ENCODE peak calls at places on chromosomes 3 and 15, in six cellular contexts. N, V, K, W, Y and A are unnamed samples.

GRCh38 chr15:65177901-65178300 is 7.2 kb downstream of the CLPX start:
- DNase-seq in N (no peak), V (no peak), K (no peak), W (no peak), Y (no peak), A (no peak)

GRCh38 chr15:83830381-83830780 is 176.5 kb downstream of the ADAMTSL3 start:
- DNase-seq in N (no peak), V (no peak), K (no peak), W (no peak), Y (no peak), A (no peak)

GRCh38 chr3:15694628-15695027 is 93.1 kb downstream of the BTD start:
- DNase-seq in N (no peak), V (no peak), K (no peak), W (no peak), Y (no peak), A (no peak)

GRCh38 chr3:38985581-38985980 is 66.2 kb downstream of the SCN11A start:
- DNase-seq in N (no peak), V (no peak), K (no peak), W (no peak), Y (no peak), A (no peak)

GRCh38 chr3:110650752-110651151 is 420.9 kb upstream of the NECTIN3 start:
- DNase-seq in N (no peak), V (no peak), K (no peak), W (no peak), Y (no peak), A (peak)

GRCh38 chr3:178761024-178761423 is 224.8 kb downstream of the KCNMB2 start:
- DNase-seq in N (no peak), V (no peak), K (no peak), W (no peak), Y (no peak), A (no peak)

GRCh38 chr3:39105687-39106063 is 1.8 kb downstream of the GORASP1 start:
- DNase-seq in N (no peak), V (no peak), K (no peak), W (no peak), Y (no peak), A (no peak)

GRCh38 chr15:68431792-68432401 is at the start of gene ITGA11:
- DNase-seq in N (peak), V (peak), K (peak), W (peak), Y (peak), A (no peak)

GRCh38 chr3:69925506-69925905 is 74.0 kb upstream of the SAMMSON start:
- DNase-seq in N (no peak), V (no peak), K (no peak), W (no peak), Y (no peak), A (peak)

GRCh38 chr3:39809995-39810595 is 686 bp downstream of the MYRIP start:
- DNase-seq in N (peak), V (peak), K (no peak), W (no peak), Y (no peak), A (no peak)

GRCh38 chr3:137259709-137260108 is 301.9 kb downstream of the IL20RB start:
- DNase-seq in N (peak), V (peak), K (no peak), W (no peak), Y (no peak), A (no peak)

GRCh38 chr3:129313415-129313982 is 34.8 kb downstream of the HMCES start:
- DNase-seq in N (peak), V (no peak), K (no peak), W (no peak), Y (no peak), A (no peak)

GRCh38 chr15:65631503-65631902 is 9.8 kb downstream of the SLC24A1 start:
- DNase-seq in N (no peak), V (no peak), K (no peak), W (no peak), Y (no peak), A (no peak)

GRCh38 chr15:31032959-31033358 is 41.5 kb upstream of the MTMR10 start:
- DNase-seq in N (no peak), V (no peak), K (no peak), W (no peak), Y (no peak), A (peak)

GRCh38 chr3:180594631-180595348 is 7.2 kb upstream of the TTC14 start:
- DNase-seq in N (no peak), V (peak), K (no peak), W (no peak), Y (no peak), A (peak)

GRCh38 chr15:73927476-73928240 is 1.4 kb downstream of the LOXL1 start:
- DNase-seq in N (peak), V (peak), K (no peak), W (peak), Y (no peak), A (no peak)

GRCh38 chr3:52544937-52545336 is 8.5 kb downstream of the UQCC5 start:
- DNase-seq in N (no peak), V (no peak), K (no peak), W (no peak), Y (no peak), A (no peak)

GRCh38 chr15:80002267-80002666 is 31.3 kb upstream of the BCL2A1 start:
- DNase-seq in N (no peak), V (no peak), K (no peak), W (no peak), Y (no peak), A (no peak)

GRCh38 chr15:78989701-78990248 is 44.9 kb upstream of the CTSH start:
- DNase-seq in N (no peak), V (no peak), K (no peak), W (no peak), Y (no peak), A (no peak)

GRCh38 chr15:93803406-93803805 is 428.0 kb upstream of the MCTP2 start:
- DNase-seq in N (peak), V (peak), K (no peak), W (peak), Y (no peak), A (no peak)

GRCh38 chr3:185968168-185968567 is 30.4 kb upstream of the TRA2B start:
- DNase-seq in N (no peak), V (no peak), K (no peak), W (no peak), Y (no peak), A (no peak)

GRCh38 chr15:69958494-69959134 is 139.1 kb downstream of the TLE3 start:
- DNase-seq in N (peak), V (no peak), K (no peak), W (no peak), Y (no peak), A (no peak)

GRCh38 chr15:91866371-91866905 is 12.9 kb downstream of the SLCO3A1 start:
- DNase-seq in N (no peak), V (no peak), K (peak), W (peak), Y (no peak), A (no peak)

GRCh38 chr15:40354408-40355171 is 3.4 kb upstream of the DISP2 start:
- DNase-seq in N (peak), V (peak), K (no peak), W (no peak), Y (no peak), A (no peak)
- TF ChIP-seq CTCF in N (peak), V (peak), K (no peak), W (peak), Y (no peak), A (peak)

GRCh38 chr3:77475545-77475944 is 435.6 kb downstream of the ROBO2 start:
- DNase-seq in N (no peak), V (no peak), K (no peak), W (no peak), Y (no peak), A (no peak)

DNA sequence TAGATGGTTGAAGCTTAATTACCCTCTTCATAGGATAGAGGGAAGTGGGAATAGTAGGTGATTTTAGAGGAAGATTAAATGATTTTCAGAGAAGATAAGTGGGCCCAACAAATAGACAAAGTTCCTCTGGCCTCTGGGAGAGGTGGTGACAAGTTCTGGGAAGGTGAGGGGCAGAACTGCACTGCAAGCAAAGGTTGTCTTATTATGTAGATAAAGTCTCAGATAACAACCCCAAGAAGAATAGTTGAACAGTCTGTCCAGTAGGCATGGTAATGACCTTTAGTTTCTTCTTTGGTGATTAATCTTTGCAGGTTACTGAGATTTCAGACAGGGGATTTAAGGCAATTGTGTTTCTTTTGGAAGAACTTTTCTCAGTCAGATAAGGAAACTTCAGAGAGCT is 439.1 kb downstream of the ROBO2 start:
- DNase-seq in N (no peak), V (no peak), K (no peak), W (no peak), Y (no peak), A (no peak)
- H3K4me3 ChIP-seq in N (no peak), V (no peak), K (no peak), W (no peak), Y (no peak), A (no peak)

GRCh38 chr3:17059966-17060560 is 175.3 kb downstream of the PLCL2 start:
- DNase-seq in N (no peak), V (no peak), K (no peak), W (no peak), Y (no peak), A (no peak)

GRCh38 chr3:17063591-17063990 is 178.8 kb downstream of the PLCL2 start:
- DNase-seq in N (no peak), V (no peak), K (no peak), W (no peak), Y (no peak), A (no peak)

GRCh38 chr3:17065315-17065714 is 180.6 kb downstream of the PLCL2 start:
- DNase-seq in N (no peak), V (no peak), K (no peak), W (no peak), Y (no peak), A (no peak)

GRCh38 chr3:17065881-17066280 is 181.1 kb downstream of the PLCL2 start:
- DNase-seq in N (no peak), V (no peak), K (no peak), W (no peak), Y (no peak), A (no peak)

DNA sequence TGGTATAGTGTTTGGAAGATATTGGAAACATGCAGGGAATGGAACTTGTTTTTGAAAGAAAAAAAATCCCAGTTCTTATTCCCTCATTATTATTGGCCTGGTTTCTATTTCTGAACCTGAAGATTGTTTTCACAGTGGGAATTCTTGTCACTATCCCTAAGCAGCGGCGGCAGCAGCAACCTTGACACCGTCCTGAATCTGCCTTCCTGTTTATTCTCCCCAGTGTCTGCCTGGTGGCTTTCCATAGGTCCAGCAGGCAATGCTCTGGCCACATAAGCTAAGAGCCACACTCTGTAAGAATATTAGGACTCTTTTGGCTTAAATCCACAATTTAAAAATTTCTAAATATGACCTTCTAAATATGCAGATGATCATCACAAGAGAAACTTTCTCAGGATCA is 178.0 kb downstream of the PLCL2 start:
- DNase-seq in N (no peak), V (no peak), K (no peak), W (no peak), Y (no peak), A (no peak)
- H3K27ac ChIP-seq in N (no peak), V (no peak), K (no peak), W (no peak), Y (no peak), A (no peak)

GRCh38 chr3:168095611-168096209 is at the start of gene GOLIM4:
- DNase-seq in N (peak), V (peak), K (peak), W (peak), Y (peak), A (peak)
- TF ChIP-seq CTCF in N (peak), V (peak), K (no peak), W (no peak), Y (no peak), A (no peak)

GRCh38 chr15:32717290-32718081 is at the start of gene GREM1:
- DNase-seq in N (peak), V (peak), K (no peak), W (no peak), Y (no peak), A (no peak)

GRCh38 chr15:32716960-32717289 is 879 bp upstream of the GREM1 start:
- DNase-seq in N (no peak), V (no peak), K (no peak), W (no peak), Y (no peak), A (no peak)

GRCh38 chr15:32718082-32718821 is 448 bp downstream of the GREM1 start:
- DNase-seq in N (peak), V (peak), K (no peak), W (no peak), Y (no peak), A (no peak)

GRCh38 chr15:32721594-32721993 is 3.8 kb downstream of the GREM1 start:
- DNase-seq in N (no peak), V (no peak), K (no peak), W (no peak), Y (no peak), A (no peak)

GRCh38 chr15:32718822-32719716 is 1.3 kb downstream of the GREM1 start:
- DNase-seq in N (peak), V (peak), K (no peak), W (peak), Y (no peak), A (no peak)
- H3K4me3 ChIP-seq in N (peak), V (peak), K (peak), W (peak), Y (no peak), A (peak)

DNA sequence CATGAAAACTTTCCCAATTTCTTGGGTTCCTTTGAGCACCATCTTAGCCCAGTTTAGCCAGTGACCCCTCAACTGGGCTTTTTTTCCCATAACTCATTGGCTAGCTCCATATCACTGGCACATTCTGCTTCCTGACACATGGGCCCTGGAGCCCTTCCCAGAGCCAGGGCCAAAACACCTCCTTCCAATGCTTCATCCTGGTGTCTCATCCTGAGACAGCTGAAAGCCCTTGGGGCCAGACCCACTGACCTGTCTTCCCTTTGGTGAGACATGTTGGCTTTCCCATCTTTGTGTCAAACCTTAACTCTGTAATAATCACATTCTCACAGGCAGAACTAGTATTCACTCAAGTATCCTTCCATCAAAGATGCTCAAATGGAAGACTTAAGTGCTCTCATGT is 82.6 kb upstream of the SMAD3 start:
- DNase-seq in N (no peak), V (no peak), K (no peak), W (no peak), Y (no peak), A (no peak)
- H3K27ac ChIP-seq in N (no peak), V (no peak), K (no peak), W (no peak), Y (no peak), A (no peak)

GRCh38 chr3:33377489-33377888 is 62.7 kb downstream of the UBP1 start:
- DNase-seq in N (peak), V (no peak), K (no peak), W (no peak), Y (no peak), A (no peak)
- TF ChIP-seq CTCF in N (peak), V (no peak), K (no peak), W (no peak), Y (no peak), A (no peak)

GRCh38 chr3:105791134-105791533 is 77.7 kb downstream of the CBLB start:
- DNase-seq in N (no peak), V (no peak), K (no peak), W (no peak), Y (no peak), A (no peak)
- H3K4me3 ChIP-seq in N (no peak), V (no peak), K (no peak), W (no peak), Y (no peak), A (no peak)

GRCh38 chr3:99954914-99955644 is 137.4 kb downstream of the CMSS1 start:
- DNase-seq in N (no peak), V (no peak), K (no peak), W (no peak), Y (no peak), A (no peak)

GRCh38 chr3:99957086-99957821 is 139.6 kb downstream of the CMSS1 start:
- DNase-seq in N (no peak), V (no peak), K (no peak), W (no peak), Y (no peak), A (no peak)

GRCh38 chr3:99958177-99958912 is 140.7 kb downstream of the CMSS1 start:
- DNase-seq in N (no peak), V (no peak), K (no peak), W (no peak), Y (no peak), A (no peak)

GRCh38 chr3:99953596-99953995 is 135.9 kb downstream of the CMSS1 start:
- DNase-seq in N (no peak), V (no peak), K (no peak), W (no peak), Y (no peak), A (no peak)

GRCh38 chr3:99955773-99956562 is 138.3 kb downstream of the CMSS1 start:
- DNase-seq in N (no peak), V (no peak), K (no peak), W (no peak), Y (no peak), A (no peak)
- H3K27ac ChIP-seq in N (no peak), V (no peak), K (peak), W (no peak), Y (peak), A (no peak)

DNA sequence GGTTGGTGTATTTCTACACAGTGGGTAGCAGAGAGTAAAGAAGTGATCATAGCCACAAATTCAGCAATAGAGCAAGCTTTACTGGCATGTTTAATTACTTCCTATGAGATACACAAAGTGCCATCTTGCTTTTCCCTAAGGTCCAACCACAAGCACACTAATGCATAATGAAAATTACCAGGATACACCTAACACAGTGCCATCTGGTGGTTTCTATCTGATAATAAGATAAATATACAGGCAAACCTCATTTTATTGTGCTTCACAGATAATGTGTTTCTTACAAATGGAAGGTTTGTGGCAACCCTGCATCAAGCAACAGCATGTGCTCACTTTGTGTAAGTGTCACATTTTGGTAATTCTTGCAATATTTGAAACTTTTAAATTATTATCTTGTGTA is 223.0 kb downstream of the NSUN3 start:
- DNase-seq in N (no peak), V (peak), K (no peak), W (no peak), Y (no peak), A (no peak)
- TF ChIP-seq CTCF in N (peak), V (peak), K (no peak), W (peak), Y (no peak), A (peak)